ENCODE peak calls at places on chromosomes 13 and 19, in five cellular contexts. B, A, L, P and G are unnamed samples.

GRCh38 chr19:38719761-38720558 is 24.3 kb downstream of the CAPN12 start:
- DNase-seq in P (no peak), A (no peak), L (no peak), B (no peak), G (no peak)

GRCh38 chr13:34156841-34157365 is 339.0 kb downstream of the RFC3 start:
- DNase-seq in A (peak; percentile 88), B (no peak), L (peak; percentile 85), P (peak; percentile 80), G (peak; percentile 75)

GRCh38 chr13:112072531-112073244 is 5.7 kb downstream of the SOX1 start:
- DNase-seq in A (no peak), B (no peak), L (no peak), P (no peak), G (no peak)

GRCh38 chr19:1222394-1222793 is 15.4 kb downstream of the CBARP start:
- DNase-seq in A (no peak), P (no peak), L (no peak), B (no peak), G (no peak)

GRCh38 chr13:49585220-49586157 is at the start of gene RCBTB1:
- DNase-seq in B (no peak), P (peak; percentile 69), L (peak; percentile 77), A (peak; percentile 41), G (no peak)

GRCh38 chr13:46295531-46296464 is 84.1 kb downstream of the LRRC63 start:
- DNase-seq in L (peak; percentile 34), P (peak; percentile 34), B (no peak), A (peak; percentile 99), G (peak; percentile 47)

GRCh38 chr13:51435002-51435578 is 17.7 kb downstream of the INTS6 start:
- DNase-seq in P (no peak), L (no peak), A (peak; percentile 62), B (no peak), G (no peak)

GRCh38 chr19:16379521-16380313 is 55.1 kb downstream of the KLF2 start:
- DNase-seq in A (no peak), P (no peak), L (no peak), B (no peak), G (no peak)

GRCh38 chr19:10069046-10069445 is 17.1 kb upstream of the SHFL start:
- DNase-seq in L (no peak), B (no peak), A (no peak), P (no peak), G (no peak)

GRCh38 chr13:28497143-28497876 is 2.4 kb upstream of the FLT1 start:
- DNase-seq in P (no peak), A (no peak), B (no peak), L (no peak), G (no peak)

GRCh38 chr13:104809483-104809882 is 1726.0 kb downstream of the EFNB2 start:
- DNase-seq in A (no peak), L (no peak), B (no peak), P (no peak), G (no peak)

GRCh38 chr19:19262190-19263057 is 10.7 kb downstream of the TM6SF2 start:
- DNase-seq in L (no peak), P (no peak), B (no peak), A (no peak), G (no peak)

GRCh38 chr19:10135551-10136334 is 16.0 kb upstream of the EIF3G start:
- DNase-seq in P (no peak), B (no peak), A (no peak), L (no peak), G (no peak)

GRCh38 chr19:15227261-15227660 is 5.0 kb downstream of the EPHX3 start:
- DNase-seq in P (no peak), L (no peak), A (no peak), B (no peak), G (no peak)

GRCh38 chr13:66405908-66406802 is 824.0 kb downstream of the PCDH9 start:
- DNase-seq in P (no peak), A (peak; percentile 51), L (no peak), B (no peak), G (no peak)

GRCh38 chr19:36508325-36508724 is 19.0 kb upstream of the ZNF566 start:
- DNase-seq in L (no peak), P (no peak), B (no peak), A (no peak), G (no peak)

GRCh38 chr13:100543872-100544602 is 44.6 kb downstream of the GGACT start:
- DNase-seq in P (no peak), B (no peak), L (no peak), A (no peak), G (no peak)

GRCh38 chr19:35142531-35143230 is 374 bp upstream of the FXYD7 start:
- DNase-seq in A (no peak), B (no peak), L (peak; percentile 64), P (peak; percentile 67), G (no peak)

GRCh38 chr19:40611096-40611495 is 9.9 kb downstream of the LTBP4 start:
- DNase-seq in L (peak; percentile 52), A (no peak), B (no peak), P (peak; percentile 64), G (no peak)

GRCh38 chr19:30393046-30393445 is 20.9 kb downstream of the ZNF536 start:
- DNase-seq in A (no peak), L (no peak), P (no peak), B (no peak), G (no peak)

GRCh38 chr13:29845440-29846056 is 4.9 kb downstream of the UBL3 start:
- DNase-seq in A (peak; percentile 64), B (no peak), L (no peak), P (no peak), G (no peak)

GRCh38 chr19:16066611-16067104 is 9.6 kb upstream of the TPM4 start:
- DNase-seq in P (peak; percentile 81), A (peak; percentile 74), L (peak; percentile 49), B (no peak), G (no peak)

GRCh38 chr19:32977269-32977668 is 5.2 kb downstream of the FAAP24 start:
- DNase-seq in B (no peak), P (peak; percentile 48), L (peak; percentile 29), A (no peak), G (no peak)

GRCh38 chr19:11027381-11027780 is 61.9 kb upstream of the LDLR start:
- DNase-seq in L (no peak), P (no peak), B (no peak), A (no peak), G (no peak)

GRCh38 chr13:39415403-39415802 is 187.6 kb downstream of the LHFPL6 start:
- DNase-seq in P (no peak), B (no peak), L (no peak), A (peak; percentile 72), G (no peak)

GRCh38 chr13:29049524-29049923 is 229.4 kb downstream of the MTUS2 start:
- DNase-seq in L (no peak), A (no peak), P (no peak), B (no peak), G (no peak)

GRCh38 chr13:95153647-95154405 is 147.4 kb downstream of the ABCC4 start:
- DNase-seq in L (no peak), A (peak; percentile 68), P (no peak), B (no peak), G (no peak)
- H3K4me3 ChIP-seq in L (no peak overlapping the region), A (no peak overlapping the region), P (no peak overlapping the region), B (peak overlapping the region; percentile 1), G (no peak overlapping the region)

DNA sequence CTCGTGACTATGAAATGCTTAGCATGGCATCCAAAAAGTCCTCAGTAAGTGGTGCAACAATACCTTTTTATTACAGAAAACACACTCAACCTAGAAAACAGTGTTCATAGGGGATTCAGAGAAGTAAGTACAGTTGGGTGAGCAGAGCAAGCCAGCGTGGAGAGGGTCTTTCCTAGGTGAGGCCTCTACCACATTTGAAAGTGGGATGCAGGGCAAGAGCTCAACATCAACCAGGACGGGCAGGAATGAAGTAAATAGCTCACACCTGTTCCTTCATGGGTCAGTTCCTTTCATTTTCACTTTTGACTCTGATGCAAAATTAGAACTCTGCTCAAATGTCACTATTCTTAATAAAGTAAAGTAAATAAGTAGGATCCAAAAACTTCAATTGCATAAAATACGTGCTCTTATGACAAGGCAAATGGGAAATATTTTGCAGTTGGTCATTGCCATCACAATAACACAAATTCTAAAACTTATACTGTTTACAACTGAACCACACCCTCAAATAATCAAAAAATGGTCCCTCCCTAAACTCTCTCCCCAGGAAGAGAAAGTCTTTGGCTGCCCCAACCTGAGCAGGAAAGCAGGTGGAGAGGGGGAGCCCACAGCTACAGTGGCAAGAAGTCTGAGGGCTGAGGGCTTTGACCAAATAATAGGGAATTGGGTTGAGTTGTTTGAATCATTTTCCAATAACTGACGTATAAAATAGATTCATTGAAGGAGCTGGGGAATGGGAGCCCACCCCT is 20.2 kb downstream of the CHAMP1 start:
- DNase-seq in A (no peak), P (no peak), L (no peak), B (no peak), G (no peak)
- H3K4me3 ChIP-seq in A (no peak overlapping the region), P (no peak overlapping the region), L (no peak overlapping the region), B (no peak overlapping the region), G (peak overlapping the region; percentile 14)

DNA sequence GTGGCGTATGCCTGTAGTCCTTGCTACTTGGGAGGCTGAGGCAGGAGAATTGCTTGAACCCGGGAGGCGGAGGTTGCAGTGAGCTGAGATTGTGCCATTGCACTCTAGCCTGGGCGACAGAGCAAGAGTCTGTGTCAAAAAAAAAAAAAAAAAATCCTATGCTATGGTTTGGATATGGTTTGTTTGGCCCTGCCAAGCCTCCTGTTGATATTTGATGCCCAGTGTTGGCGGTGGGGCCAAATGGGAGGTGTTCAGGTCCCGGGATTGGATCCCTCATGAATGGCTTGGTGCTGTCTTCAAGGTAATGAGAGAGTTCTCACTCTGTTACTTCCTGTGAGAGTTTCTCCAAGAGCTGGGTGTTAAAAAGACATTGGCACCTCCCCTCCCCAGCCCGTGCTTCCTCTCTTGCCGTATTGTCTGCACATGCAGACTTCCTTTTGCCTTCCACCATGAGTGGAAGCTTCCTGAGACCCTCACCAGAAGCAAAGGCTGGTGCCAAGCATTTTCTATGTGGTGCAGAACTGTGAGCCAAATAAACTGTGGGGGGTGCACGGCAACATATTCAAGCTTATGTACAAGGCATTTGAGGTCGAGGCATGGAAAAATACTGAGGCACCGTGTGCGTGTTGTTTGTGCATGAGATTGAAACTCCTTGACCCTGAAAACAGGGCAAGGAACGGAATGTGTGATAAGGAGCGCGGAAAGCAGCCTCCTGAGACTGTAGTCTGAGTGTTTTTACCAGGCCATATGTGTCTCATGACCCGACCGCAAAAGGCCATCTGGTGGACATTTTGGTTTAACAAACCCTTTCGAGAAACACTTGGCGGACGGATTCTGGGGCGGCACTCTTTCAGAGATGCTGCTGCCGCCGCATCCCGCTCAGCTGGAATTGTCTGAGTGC is 7.3 kb downstream of the SIGLEC9 start:
- DNase-seq in A (peak; percentile 83), L (peak; percentile 56), B (no peak), P (peak; percentile 31), G (no peak)
- H3K4me3 ChIP-seq in A (no peak overlapping the region), L (no peak overlapping the region), B (peak overlapping the region; percentile 15), P (no peak overlapping the region), G (no peak overlapping the region)

DNA sequence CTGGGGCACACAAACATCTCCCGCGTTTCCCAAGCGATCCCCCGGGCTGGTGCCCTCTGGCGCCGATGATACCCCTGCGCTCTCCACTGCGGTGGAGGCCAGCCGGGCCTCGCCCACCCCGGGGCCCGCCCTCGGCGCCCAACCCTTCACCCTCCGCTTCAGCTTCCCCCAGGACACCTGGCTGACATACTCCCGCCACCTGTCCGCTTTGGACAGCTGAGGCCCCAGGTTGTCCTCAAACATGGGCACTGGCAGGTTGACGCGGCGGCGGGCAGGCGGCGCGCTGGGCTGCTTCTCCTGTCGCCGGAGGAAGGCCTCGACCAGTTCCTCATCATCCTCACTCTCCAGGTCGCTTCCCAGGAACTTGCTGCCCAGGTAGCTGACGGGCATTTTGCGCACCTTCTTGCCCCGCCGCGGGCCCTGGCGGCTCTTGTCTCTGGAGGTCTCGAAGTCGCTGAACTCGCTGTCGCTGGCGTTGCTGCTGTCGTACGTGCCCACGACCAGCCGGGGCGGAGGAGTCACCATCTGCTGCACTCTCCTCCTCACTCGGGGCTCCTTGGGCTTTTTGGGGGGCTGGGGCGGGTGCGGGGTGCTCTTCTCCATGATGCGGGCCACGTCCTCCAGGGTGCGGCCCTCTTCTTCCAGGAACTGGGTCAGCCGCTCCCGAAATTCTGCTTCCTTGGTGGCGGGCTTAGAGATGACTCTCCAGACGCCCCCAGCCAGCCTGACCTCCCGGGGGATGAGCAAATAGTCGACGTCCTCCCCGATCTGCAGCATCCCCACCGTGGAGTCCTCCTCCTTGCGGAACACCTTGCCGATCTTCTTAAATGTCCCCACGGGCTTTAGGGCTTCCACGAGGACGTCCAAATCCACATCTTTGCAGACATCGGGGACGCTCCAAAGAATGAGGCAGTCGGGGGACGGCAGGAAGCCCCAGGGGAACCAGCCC is 1.1 kb downstream of the CCDC8 start:
- DNase-seq in A (no peak), P (no peak), B (no peak), L (no peak), G (no peak)
- H3K4me3 ChIP-seq in A (peak overlapping the region; percentile 73), P (peak overlapping the region; percentile 16), B (peak overlapping the region; percentile 57), L (peak overlapping the region; percentile 35), G (no peak overlapping the region)